ENCODE peak calls at places on chromosome 4, in five cellular contexts. D is GM12878, Z is esophagus squamous epithelium, R is uterus, Y is A549. V is an unnamed sample.

GRCh38 chr4:184961693-184962092 is 56.6 kb upstream of the HELT start:
- DNase-seq in D (no peak), Z (no peak), R (no peak), Y (no peak), V (no peak)

GRCh38 chr4:113953888-113954287 is 25.6 kb downstream of the ARSJ start:
- DNase-seq in D (no peak), Z (no peak), R (no peak), Y (no peak), V (no peak)

GRCh38 chr4:145821771-145822170 is 116.9 kb downstream of the ZNF827 start:
- DNase-seq in D (no peak), Z (no peak), R (no peak), Y (no peak), V (no peak)

GRCh38 chr4:87499415-87500106 is 29.6 kb downstream of the SPARCL1 start:
- DNase-seq in D (no peak), Z (no peak), R (no peak), Y (no peak), V (no peak)

GRCh38 chr4:16019666-16020065 is 56.7 kb upstream of the FGFBP2 start:
- DNase-seq in D (no peak), Z (no peak), R (no peak), Y (no peak), V (no peak)

GRCh38 chr4:75432683-75433082 is 81.5 kb downstream of the RCHY1 start:
- DNase-seq in D (no peak), Z (no peak), R (no peak), Y (peak; percentile 16), V (no peak)

GRCh38 chr4:138643827-138644226 is 371.8 kb upstream of the NOCT start:
- DNase-seq in D (no peak), Z (no peak), R (no peak), Y (no peak), V (no peak)

GRCh38 chr4:90995996-90996395 is 868.8 kb downstream of the CCSER1 start:
- DNase-seq in D (no peak), Z (no peak), R (no peak), Y (no peak), V (no peak)

GRCh38 chr4:158850800-158851644 is 82.2 kb downstream of the FNIP2 start:
- DNase-seq in D (no peak), Z (no peak), R (no peak), Y (no peak), V (no peak)

GRCh38 chr4:128635939-128636551 is 173.5 kb upstream of the JADE1 start:
- DNase-seq in D (no peak), Z (no peak), R (no peak), Y (no peak), V (no peak)

GRCh38 chr4:43325220-43325967 is 432.9 kb downstream of the GRXCR1 start:
- DNase-seq in D (peak; percentile 7), Z (no peak), R (no peak), Y (no peak), V (no peak)

GRCh38 chr4:147830987-147831386 is 99.1 kb downstream of the ARHGAP10 start:
- DNase-seq in D (no peak), Z (no peak), R (no peak), Y (no peak), V (no peak)

GRCh38 chr4:42366959-42367358 is 30.3 kb upstream of the SHISA3 start:
- DNase-seq in D (no peak), Z (no peak), R (no peak), Y (no peak), V (no peak)

GRCh38 chr4:104967034-104967401 is 179.7 kb upstream of the TET2 start:
- DNase-seq in D (no peak), Z (no peak), R (no peak), Y (no peak), V (no peak)

GRCh38 chr4:83591730-83592129 is 55.8 kb downstream of the GPAT3 start:
- DNase-seq in D (no peak), Z (no peak), R (no peak), Y (no peak), V (no peak)

GRCh38 chr4:107468812-107469211 is 251.2 kb downstream of the PAPSS1 start:
- DNase-seq in D (no peak), Z (no peak), R (no peak), Y (no peak), V (no peak)

GRCh38 chr4:17220816-17221215 is 291.1 kb downstream of the QDPR start:
- DNase-seq in D (no peak), Z (no peak), R (no peak), Y (no peak), V (peak; percentile 56)

GRCh38 chr4:152805071-152805650 is 25.4 kb downstream of the ARFIP1 start:
- DNase-seq in D (no peak), Z (no peak), R (no peak), Y (no peak), V (no peak)

GRCh38 chr4:106868381-106869035 is 167.6 kb downstream of the DKK2 start:
- DNase-seq in D (no peak), Z (no peak), R (no peak), Y (no peak), V (no peak)

GRCh38 chr4:123244233-123244632 is 152.4 kb upstream of the SPRY1 start:
- DNase-seq in D (no peak), Z (no peak), R (no peak), Y (no peak), V (peak; percentile 15)

GRCh38 chr4:71974681-71975080 is 57.1 kb upstream of the NPFFR2 start:
- DNase-seq in D (no peak), Z (no peak), R (no peak), Y (no peak), V (no peak)

GRCh38 chr4:173171098-173171497 is 2.5 kb downstream of the GALNT7 start:
- DNase-seq in D (no peak), Z (no peak), R (no peak), Y (peak; percentile 57), V (no peak)

GRCh38 chr4:182698212-182698611 is 219.0 kb downstream of the DCTD start:
- DNase-seq in D (no peak), Z (no peak), R (no peak), Y (no peak), V (no peak)

GRCh38 chr4:56310401-56310800 is 76.9 kb downstream of the AASDH start:
- DNase-seq in D (no peak), Z (no peak), R (no peak), Y (no peak), V (peak; percentile 63)

GRCh38 chr4:42460043-42460442 is 62.8 kb downstream of the SHISA3 start:
- DNase-seq in D (peak; percentile 39), Z (no peak), R (no peak), Y (no peak), V (no peak)

GRCh38 chr4:113331811-113332210 is 282.4 kb downstream of the ANK2 start:
- DNase-seq in D (no peak), Z (no peak), R (no peak), Y (no peak), V (peak; percentile 57)

GRCh38 chr4:112002301-112002700 is 143.0 kb upstream of the FAM241A start:
- DNase-seq in D (no peak), Z (no peak), R (no peak), Y (no peak), V (no peak)

GRCh38 chr4:103303011-103303410 is 104.9 kb upstream of the CENPE start:
- DNase-seq in D (no peak), Z (no peak), R (no peak), Y (no peak), V (no peak)

GRCh38 chr4:38621004-38621684 is 42.9 kb upstream of the KLF3 start:
- DNase-seq in D (no peak), Z (no peak), R (no peak), Y (peak; percentile 20), V (no peak)

GRCh38 chr4:153014460-153014859 is 78.3 kb downstream of the FHDC1 start:
- DNase-seq in D (no peak), Z (no peak), R (no peak), Y (no peak), V (no peak)

GRCh38 chr4:8097141-8097541 is 61.5 kb downstream of the ABLIM2 start:
- DNase-seq in D (no peak), Z (no peak), R (no peak), Y (no peak), V (no peak)
- TF ChIP-seq POLR2A in D (no peak), Z (no peak), R (no peak), Y (no peak), V (no peak)

GRCh38 chr4:175790067-175790466 is 22.0 kb downstream of the GPM6A start:
- DNase-seq in D (no peak), Z (no peak), R (no peak), Y (no peak), V (no peak)
- H3K4me3 ChIP-seq in D (no peak overlapping the region), Z (no peak overlapping the region), R (no peak overlapping the region), Y (no peak overlapping the region), V (no peak overlapping the region)

DNA sequence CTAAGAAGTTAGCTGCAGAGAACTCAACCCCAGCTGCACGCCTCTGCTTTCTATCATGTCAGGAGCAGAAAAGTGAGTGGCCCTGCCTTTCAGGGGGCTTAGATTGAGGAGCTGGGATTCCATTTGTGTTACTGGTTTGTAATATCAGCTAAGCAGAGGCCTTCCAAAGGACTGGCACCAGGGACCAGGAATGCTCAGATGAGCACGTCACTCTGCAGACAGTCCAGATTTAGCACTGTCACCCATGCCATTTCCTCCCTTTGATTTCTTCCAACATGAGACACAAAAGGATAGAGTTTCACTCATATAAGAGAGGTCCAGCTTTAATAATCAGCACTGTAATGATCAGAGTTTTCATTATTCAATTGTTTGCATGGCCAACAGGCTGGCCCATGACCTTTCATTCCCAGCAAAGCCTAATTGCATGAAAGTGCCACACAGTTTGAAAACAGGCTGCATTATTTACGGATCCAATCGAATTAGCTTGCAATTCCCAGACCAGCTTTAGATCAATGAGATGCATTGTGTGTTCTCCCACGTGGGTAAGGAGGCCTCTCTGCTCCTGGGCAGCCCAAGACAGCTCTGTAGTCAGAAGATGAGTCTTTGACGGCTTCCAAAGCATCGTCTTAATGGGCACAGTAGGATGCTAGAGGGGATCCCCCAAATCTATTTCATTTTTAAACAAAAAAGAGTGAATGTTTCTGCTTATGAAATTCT is 9.8 kb upstream of the SLC2A9 start:
- DNase-seq in D (no peak), Z (no peak), R (no peak), Y (no peak), V (no peak)
- H3K27ac ChIP-seq in D (no peak overlapping the region), Z (no peak overlapping the region), R (no peak overlapping the region), Y (peak overlapping the region; percentile 81), V (no peak overlapping the region)

GRCh38 chr4:6986781-6987565 is 56.2 kb upstream of the TADA2B start:
- DNase-seq in D (peak; percentile 60), Z (peak; percentile 53), R (peak; percentile 95), Y (peak; percentile 70), V (peak; percentile 95)
- TF ChIP-seq POLR2A in D (peak; percentile 84), Z (no peak), R (peak; percentile 78), Y (peak; percentile 5), V (no peak)

GRCh38 chr4:70473691-70474090 is 1.7 kb downstream of the MUC7 start:
- DNase-seq in D (no peak), Z (no peak), R (no peak), Y (no peak), V (no peak)
- H3K4me3 ChIP-seq in D (no peak overlapping the region), Z (no peak overlapping the region), R (no peak overlapping the region), Y (no peak overlapping the region), V (no peak overlapping the region)

GRCh38 chr4:55184600-55185523 is 59.5 kb upstream of the KDR start:
- DNase-seq in D (no peak), Z (no peak), R (peak; percentile 42), Y (no peak), V (no peak)
- H3K27ac ChIP-seq in D (no peak overlapping the region), Z (no peak overlapping the region), R (peak overlapping the region; percentile 17), Y (peak overlapping the region; percentile 74), V (no peak overlapping the region)

GRCh38 chr4:99723555-99724450 is 66.2 kb upstream of the C4orf54 start:
- DNase-seq in D (no peak), Z (no peak), R (peak; percentile 46), Y (peak; percentile 38), V (peak; percentile 86)
- TF ChIP-seq POLR2A in D (no peak), Z (no peak), R (no peak), Y (no peak), V (no peak)

GRCh38 chr4:110622841-110623709 is at the start of gene PITX2:
- DNase-seq in D (no peak), Z (peak; percentile 17), R (peak; percentile 36), Y (no peak), V (peak; percentile 40)
- H3K4me3 ChIP-seq in D (no peak within 1 kb of the TSS), Z (peak within 1 kb of the TSS; percentile 52), R (no peak within 1 kb of the TSS), Y (no peak within 1 kb of the TSS), V (no peak within 1 kb of the TSS)